ENCODE peak calls at places on chromosome 4, in four cellular contexts. U, P, N and D are unnamed samples.

GRCh38 chr4:5660185-5660584 is 48.2 kb downstream of the EVC2 start:
- DNase-seq in U (peak), P (no peak), N (no peak), D (no peak)

GRCh38 chr4:74018771-74019170 is 19.7 kb downstream of the CXCL3 start:
- DNase-seq in P (no peak), U (no peak), N (no peak), D (no peak)

GRCh38 chr4:187606581-187606980 is 389.0 kb upstream of the ZFP42 start:
- DNase-seq in U (peak), P (no peak), N (no peak), D (peak)

GRCh38 chr4:107991945-107992625 is 2.4 kb downstream of the HADH start:
- DNase-seq in N (no peak), P (no peak), U (peak), D (peak)

GRCh38 chr4:25377572-25377882 is 464 bp downstream of the ANAPC4 start:
- DNase-seq in U (no peak), P (no peak), N (no peak), D (no peak)

GRCh38 chr4:169438057-169438480 is 167.3 kb upstream of the SH3RF1 start:
- DNase-seq in U (no peak), P (no peak), N (no peak), D (no peak)

GRCh38 chr4:8305851-8306361 is 36.4 kb downstream of the HTRA3 start:
- DNase-seq in N (peak), U (no peak), P (no peak), D (no peak)

GRCh38 chr4:25769251-25769650 is 93.5 kb downstream of the SEL1L3 start:
- DNase-seq in U (peak), P (no peak), N (peak), D (no peak)

GRCh38 chr4:15149842-15150592 is 147.7 kb downstream of the CPEB2 start:
- DNase-seq in P (no peak), N (peak), U (peak), D (peak)

GRCh38 chr4:169337510-169337909 is 66.8 kb upstream of the SH3RF1 start:
- DNase-seq in N (no peak), U (peak), P (no peak), D (peak)

GRCh38 chr4:80127870-80128419 is 54.9 kb upstream of the ANTXR2 start:
- DNase-seq in N (no peak), P (no peak), U (no peak), D (no peak)

GRCh38 chr4:138113819-138114415 is 128.2 kb downstream of the SLC7A11 start:
- DNase-seq in P (no peak), N (no peak), U (peak), D (peak)

GRCh38 chr4:127997534-127998388 is 32.6 kb downstream of the ABHD18 start:
- DNase-seq in N (no peak), P (no peak), U (peak), D (peak)

GRCh38 chr4:184719407-184719806 is 14.5 kb downstream of the CENPU start:
- DNase-seq in N (no peak), P (no peak), U (no peak), D (no peak)

GRCh38 chr4:147108409-147108808 is 162.7 kb upstream of the TTC29 start:
- DNase-seq in U (peak), N (no peak), P (no peak), D (peak)

GRCh38 chr4:184745747-184746531 is 12.0 kb upstream of the CENPU start:
- DNase-seq in P (peak), N (peak), U (peak), D (peak)

GRCh38 chr4:47686294-47686872 is 151.5 kb downstream of the CORIN start:
- DNase-seq in U (peak), P (peak), N (peak), D (peak)

GRCh38 chr4:56857601-56858301 is 36.2 kb upstream of the SPINK2 start:
- DNase-seq in U (no peak), P (no peak), N (no peak), D (peak)

GRCh38 chr4:39320381-39321115 is 45.6 kb downstream of the RFC1 start:
- DNase-seq in P (no peak), N (no peak), U (peak), D (peak)

GRCh38 chr4:120749445-120750151 is 172.9 kb downstream of the PRDM5 start:
- DNase-seq in U (no peak), N (no peak), P (no peak), D (no peak)

GRCh38 chr4:75432683-75433082 is 81.5 kb downstream of the RCHY1 start:
- DNase-seq in P (no peak), U (peak), N (no peak), D (peak)

GRCh38 chr4:18444286-18444685 is 422.7 kb upstream of the LCORL start:
- DNase-seq in N (no peak), P (no peak), U (no peak), D (no peak)

GRCh38 chr4:86595426-86595805 is 1.3 kb downstream of the PTPN13 start:
- DNase-seq in N (no peak), P (no peak), U (peak), D (no peak)

GRCh38 chr4:176910646-176911045 is 117.9 kb upstream of the VEGFC start:
- DNase-seq in P (no peak), U (no peak), N (no peak), D (no peak)

GRCh38 chr4:184358521-184359232 is 115.7 kb downstream of the IRF2 start:
- DNase-seq in N (no peak), U (no peak), P (no peak), D (no peak)

GRCh38 chr4:156294577-156294976 is 340.9 kb upstream of the CTSO start:
- DNase-seq in U (peak), P (no peak), N (no peak), D (peak)

GRCh38 chr4:87965501-87965975 is 10.0 kb upstream of the SPP1 start:
- DNase-seq in N (no peak), U (no peak), P (no peak), D (no peak)

GRCh38 chr4:7815981-7816380 is 123.7 kb downstream of the AFAP1 start:
- DNase-seq in N (no peak), P (no peak), U (peak), D (no peak)

DNA sequence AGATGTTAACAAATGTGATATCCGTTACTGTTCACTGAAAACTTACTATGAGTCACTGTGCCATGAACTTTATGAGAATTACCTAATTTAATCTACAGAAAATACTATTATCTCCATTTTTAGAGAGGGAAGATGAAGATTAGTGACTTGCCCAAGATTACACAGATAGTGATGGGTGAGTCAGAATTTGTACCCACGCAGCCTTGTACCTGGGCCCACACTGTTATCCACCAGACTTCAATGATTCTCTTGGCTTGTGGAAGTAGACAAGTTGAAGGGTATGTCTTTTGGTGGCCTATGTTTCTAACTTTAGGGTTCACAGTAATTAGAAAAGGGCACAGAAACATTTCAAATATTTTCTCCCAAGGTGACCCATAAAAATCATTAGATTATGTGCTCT is 472.5 kb upstream of the NR3C2 start:
- DNase-seq in U (no peak), P (no peak), N (no peak), D (no peak)
- TF ChIP-seq CTCF in U (no peak), P (no peak), N (no peak), D (no peak)

GRCh38 chr4:52748432-52748831 is 2.8 kb downstream of the ERVMER34-1 start:
- DNase-seq in U (no peak), P (no peak), N (no peak), D (no peak)

GRCh38 chr4:52752921-52753320 is 1.7 kb upstream of the ERVMER34-1 start:
- DNase-seq in P (no peak), N (no peak), U (no peak), D (no peak)

GRCh38 chr4:52750819-52751348 is 341 bp downstream of the ERVMER34-1 start:
- DNase-seq in P (no peak), N (no peak), U (peak), D (no peak)

GRCh38 chr4:52750213-52750612 is 1.0 kb downstream of the ERVMER34-1 start:
- DNase-seq in P (no peak), N (no peak), U (no peak), D (no peak)

DNA sequence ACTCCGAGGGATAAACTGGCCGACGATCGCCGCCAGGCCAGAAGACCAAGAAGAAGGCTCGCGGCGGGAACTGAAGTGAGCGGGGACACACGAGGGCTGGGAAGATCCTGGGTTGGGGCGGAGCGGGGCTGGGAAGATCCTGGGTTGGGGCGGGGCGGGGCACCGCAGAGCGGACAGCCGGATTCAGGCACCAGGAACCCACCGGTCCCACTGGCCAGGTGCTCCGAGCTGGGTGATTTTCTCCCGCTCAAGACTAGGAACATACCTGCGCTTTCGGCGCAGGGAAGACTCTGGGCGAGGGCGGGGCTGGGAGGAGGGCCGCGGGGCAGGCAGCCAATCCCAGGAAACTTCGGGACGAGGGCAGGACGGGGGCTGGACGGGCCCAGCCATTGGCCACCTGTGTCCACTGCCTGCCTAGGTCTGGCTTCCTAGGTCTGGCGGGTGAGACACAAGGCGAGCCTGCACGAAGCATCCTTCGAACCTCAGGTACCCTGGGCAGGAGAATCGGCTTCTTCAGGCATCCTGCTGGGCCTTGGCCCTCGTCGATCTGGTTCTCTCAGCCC is at the start of gene ERVMER34-1:
- DNase-seq in N (peak), U (peak), P (no peak), D (peak)
- H3K4me3 ChIP-seq in N (peak), U (peak), P (peak), D (peak)

DNA sequence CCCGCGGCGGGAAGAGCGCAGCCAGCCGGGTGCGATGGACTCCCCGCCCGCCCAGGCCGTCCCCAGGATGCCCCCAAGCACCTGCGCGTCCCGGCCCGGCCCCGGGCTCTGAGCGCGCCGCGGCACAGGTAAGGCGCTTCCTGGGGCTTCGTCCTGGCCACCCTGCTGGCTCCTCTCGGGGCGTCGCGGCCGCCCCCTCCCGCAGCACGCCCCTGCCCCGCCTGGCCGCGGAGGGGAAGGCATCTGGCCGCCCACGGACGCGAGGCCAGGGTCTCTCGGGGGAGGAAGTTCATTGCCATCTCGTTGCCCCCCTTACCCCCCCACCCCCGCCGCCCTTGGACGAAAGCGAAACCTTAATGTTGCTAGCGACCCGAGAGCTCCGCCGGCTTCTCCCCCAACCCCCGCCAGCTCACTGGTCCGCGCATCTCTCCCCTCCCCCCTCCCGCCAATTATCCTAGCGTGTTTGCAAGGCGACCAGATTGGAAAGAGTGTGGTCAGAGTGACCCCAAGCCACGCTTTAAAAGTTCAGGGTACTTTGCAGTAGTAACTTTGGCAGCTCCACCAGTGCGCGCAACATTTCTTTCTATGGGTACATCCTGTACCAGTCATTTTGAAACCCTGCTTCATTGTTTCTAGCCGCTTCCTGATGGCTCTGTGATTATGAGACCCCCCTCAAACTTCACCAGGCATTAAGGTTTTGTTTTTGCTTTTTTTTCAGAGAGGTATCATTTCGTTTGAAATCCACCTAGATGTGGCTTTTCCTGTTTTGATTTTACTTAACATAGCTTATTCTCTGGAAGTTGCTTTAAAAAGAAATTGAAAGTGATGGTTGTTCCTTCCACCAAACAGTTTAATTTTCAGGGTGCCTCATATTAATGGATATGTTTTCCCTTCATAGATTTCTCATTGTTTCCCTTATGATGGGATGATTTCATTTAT is 606 bp downstream of the TBC1D1 start:
- DNase-seq in U (peak), P (peak), N (peak), D (no peak)
- TF ChIP-seq CTCF in U (no peak), P (no peak), N (no peak), D (no peak)

GRCh38 chr4:1575418-1576199 is 108.5 kb downstream of the FAM53A start:
- DNase-seq in U (no peak), P (no peak), N (no peak), D (no peak)

GRCh38 chr4:1576200-1576960 is 107.7 kb downstream of the FAM53A start:
- DNase-seq in N (no peak), P (no peak), U (no peak), D (no peak)

GRCh38 chr4:1572964-1573720 is 111.0 kb downstream of the FAM53A start:
- DNase-seq in P (no peak), U (no peak), N (no peak), D (no peak)

GRCh38 chr4:1573830-1574459 is 110.2 kb downstream of the FAM53A start:
- DNase-seq in N (no peak), U (no peak), P (no peak), D (no peak)

DNA sequence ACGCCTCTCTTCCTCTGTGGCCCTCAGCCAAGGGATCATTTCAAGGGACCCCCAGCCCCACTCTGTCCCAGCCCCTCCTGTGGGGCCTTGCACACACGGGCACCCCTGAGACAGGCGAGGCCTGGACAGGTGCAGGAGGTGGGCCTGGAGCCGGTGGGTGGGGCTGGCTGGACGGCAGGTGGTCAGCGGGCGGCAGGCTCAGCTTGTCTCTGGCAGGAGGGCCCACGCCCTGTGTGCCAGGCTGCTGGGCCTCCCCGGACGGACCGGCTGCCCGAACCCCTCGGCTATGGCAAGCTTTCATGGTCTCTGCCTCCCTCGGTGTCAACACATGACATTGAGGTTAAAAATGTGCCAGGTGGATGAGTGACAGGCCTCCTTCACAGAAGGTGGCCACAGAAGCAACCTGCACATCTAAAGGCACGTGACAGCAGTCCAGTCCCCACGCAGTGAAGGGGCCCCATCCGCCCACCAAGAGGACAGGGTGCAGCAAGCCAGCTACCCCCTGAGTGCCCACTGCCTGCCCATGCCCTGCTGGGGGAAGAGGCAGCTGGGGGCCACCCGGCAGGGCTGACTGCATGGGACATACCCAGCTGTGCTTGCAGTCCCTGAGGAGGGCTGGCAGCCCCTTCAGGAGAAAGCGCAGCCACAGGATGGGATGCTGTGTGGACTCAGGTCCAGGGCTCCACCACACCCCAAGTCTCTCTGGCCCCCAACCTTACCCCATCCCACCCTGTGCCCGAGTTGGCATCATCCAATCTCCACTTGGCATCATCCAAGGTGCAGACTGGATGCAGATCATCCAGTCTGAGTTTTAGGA is 109.3 kb downstream of the FAM53A start:
- DNase-seq in P (no peak), N (no peak), U (no peak), D (no peak)
- H3K4me3 ChIP-seq in P (no peak), N (no peak), U (no peak), D (no peak)

DNA sequence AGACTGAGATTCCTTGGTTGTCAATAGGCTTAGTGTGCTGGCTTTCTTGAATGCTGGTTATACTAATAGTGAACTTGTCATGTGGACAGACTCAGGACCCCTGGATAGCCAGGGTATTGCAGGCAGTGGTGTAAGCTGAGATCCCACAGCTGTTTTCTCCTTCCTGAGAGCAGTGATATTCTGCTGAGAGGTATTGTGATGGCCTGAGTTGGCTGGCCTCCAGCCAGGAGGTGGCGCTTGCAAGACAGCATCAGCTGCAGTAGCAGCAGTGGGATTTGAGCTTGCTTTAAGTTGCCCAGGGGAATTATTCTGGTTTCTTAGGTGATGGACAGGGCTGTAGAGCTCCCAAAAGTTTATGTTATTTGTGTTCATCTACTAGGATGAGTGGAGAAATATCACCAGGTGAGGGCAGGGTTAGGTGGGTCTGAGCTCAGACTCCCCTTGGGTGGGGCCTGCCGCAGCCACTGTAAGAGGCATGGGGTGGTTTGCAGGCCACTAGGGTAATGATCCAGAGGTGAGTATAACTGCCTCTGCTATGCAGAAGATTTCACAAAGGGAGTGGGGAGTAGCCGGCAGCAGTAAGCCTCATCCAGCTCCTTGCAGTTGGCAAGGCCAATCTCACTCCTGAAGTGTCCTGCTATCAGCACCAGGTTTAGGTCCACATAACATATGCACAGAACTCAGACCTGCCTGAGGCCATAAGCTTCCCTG is 66.2 kb downstream of the IL15 start:
- DNase-seq in U (no peak), P (no peak), N (peak), D (no peak)
- TF ChIP-seq CTCF in U (no peak), P (no peak), N (no peak), D (no peak)

GRCh38 chr4:185774076-185774731 is 37.8 kb downstream of the SORBS2 start:
- DNase-seq in U (no peak), P (no peak), N (no peak), D (no peak)
- H3K4me3 ChIP-seq in U (no peak), P (no peak), N (peak), D (peak)